ENCODE peak calls at places on chromosomes 13 and 19, in six cellular contexts. One of them, this sample, is unnamed.

GRCh38 chr19:39631626-39632025 is 24.1 kb upstream of the LGALS16 start:
- DNase-seq in SHP77: no peak
- DNase-seq in T-cell: no peak
- DNase-seq in NCI-H1436: no peak
- DNase-seq in amniotic stem cell: no peak
- DNase-seq in heart right ventricle: no peak
- DNase-seq in this sample: no peak

GRCh38 chr19:57559008-57559403 is 657 bp downstream of the ZNF550 start:
- DNase-seq in SHP77: peak; percentile 4
- DNase-seq in T-cell: no peak
- DNase-seq in NCI-H1436: no peak
- DNase-seq in amniotic stem cell: no peak
- DNase-seq in heart right ventricle: peak; percentile 14
- DNase-seq in this sample: peak; percentile 26

GRCh38 chr19:40803170-40803856 is 4.3 kb downstream of the EGLN2 start:
- DNase-seq in SHP77: no peak
- DNase-seq in T-cell: no peak
- DNase-seq in NCI-H1436: no peak
- DNase-seq in amniotic stem cell: no peak
- DNase-seq in heart right ventricle: no peak
- DNase-seq in this sample: no peak

GRCh38 chr13:34127523-34127922 is 309.6 kb downstream of the RFC3 start:
- DNase-seq in SHP77: no peak
- DNase-seq in T-cell: no peak
- DNase-seq in NCI-H1436: no peak
- DNase-seq in amniotic stem cell: no peak
- DNase-seq in heart right ventricle: no peak
- DNase-seq in this sample: no peak

GRCh38 chr19:35757231-35757748 is 461 bp upstream of the HSPB6 start:
- DNase-seq in SHP77: peak; percentile 74
- DNase-seq in T-cell: no peak
- DNase-seq in NCI-H1436: no peak
- DNase-seq in amniotic stem cell: peak; percentile 72
- DNase-seq in heart right ventricle: peak; percentile 90
- DNase-seq in this sample: peak; percentile 45

GRCh38 chr19:57363734-57364181 is 407 bp downstream of the TRAPPC2B start:
- DNase-seq in SHP77: peak; percentile 0
- DNase-seq in T-cell: no peak
- DNase-seq in NCI-H1436: no peak
- DNase-seq in amniotic stem cell: no peak
- DNase-seq in heart right ventricle: no peak
- DNase-seq in this sample: peak; percentile 57

GRCh38 chr19:33505168-33505567 is 16.4 kb downstream of the PEPD start:
- DNase-seq in SHP77: peak; percentile 44
- DNase-seq in T-cell: no peak
- DNase-seq in NCI-H1436: no peak
- DNase-seq in amniotic stem cell: no peak
- DNase-seq in heart right ventricle: no peak
- DNase-seq in this sample: peak; percentile 51

GRCh38 chr13:20772401-20773131 is 1.2 kb downstream of the EEF1AKMT1 start:
- DNase-seq in SHP77: no peak
- DNase-seq in T-cell: no peak
- DNase-seq in NCI-H1436: no peak
- DNase-seq in amniotic stem cell: no peak
- DNase-seq in heart right ventricle: no peak
- DNase-seq in this sample: no peak

GRCh38 chr13:108859202-108860012 is 230.0 kb downstream of the MYO16 start:
- DNase-seq in SHP77: no peak
- DNase-seq in T-cell: no peak
- DNase-seq in NCI-H1436: no peak
- DNase-seq in amniotic stem cell: peak; percentile 14
- DNase-seq in heart right ventricle: no peak
- DNase-seq in this sample: no peak